ENCODE peak calls at places on chromosomes 12 and 14, in five cellular contexts. One of them, this sample, is unnamed. For H3K27me3, the result is how much of the 10 kb centered on the place peaks cover.

GRCh38 chr14:74333909-74334308 is 14.4 kb upstream of the VRTN start:
- DNase-seq in lung: no peak
- DNase-seq in AG04450: peak
- DNase-seq in stomach: no peak
- DNase-seq in body of pancreas: no peak
- DNase-seq in this sample: no peak

GRCh38 chr12:74538491-74539258 is 1.0 kb downstream of the ATXN7L3B start:
- DNase-seq in lung: no peak
- DNase-seq in AG04450: no peak
- DNase-seq in stomach: no peak
- DNase-seq in body of pancreas: peak
- DNase-seq in this sample: peak

GRCh38 chr14:54762296-54762695 is 140.3 kb downstream of the GCH1 start:
- DNase-seq in lung: no peak
- DNase-seq in AG04450: no peak
- DNase-seq in stomach: no peak
- DNase-seq in body of pancreas: no peak
- DNase-seq in this sample: no peak

GRCh38 chr12:104651812-104652211 is 195.1 kb downstream of the CHST11 start:
- DNase-seq in lung: no peak
- DNase-seq in AG04450: no peak
- DNase-seq in stomach: no peak
- DNase-seq in body of pancreas: no peak
- DNase-seq in this sample: no peak

GRCh38 chr12:31518680-31519227 is 72.2 kb downstream of the DENND5B start:
- DNase-seq in lung: no peak
- DNase-seq in AG04450: peak
- DNase-seq in stomach: no peak
- DNase-seq in body of pancreas: peak
- DNase-seq in this sample: no peak

GRCh38 chr14:51236314-51236713 is 3.7 kb upstream of the TMX1 start:
- DNase-seq in lung: no peak
- DNase-seq in AG04450: no peak
- DNase-seq in stomach: no peak
- DNase-seq in body of pancreas: no peak
- DNase-seq in this sample: no peak

GRCh38 chr12:57127710-57128518 is at the start of gene LRP1:
- DNase-seq in lung: peak
- DNase-seq in AG04450: no peak
- DNase-seq in stomach: peak
- DNase-seq in body of pancreas: peak
- DNase-seq in this sample: peak

GRCh38 chr14:23399591-23399990 is 8.5 kb downstream of the MYH6 start:
- DNase-seq in lung: no peak
- DNase-seq in AG04450: no peak
- DNase-seq in stomach: no peak
- DNase-seq in body of pancreas: no peak
- DNase-seq in this sample: no peak

GRCh38 chr14:78316058-78316457 is 145.9 kb downstream of the NRXN3 start:
- DNase-seq in lung: no peak
- DNase-seq in AG04450: no peak
- DNase-seq in stomach: no peak
- DNase-seq in body of pancreas: no peak
- DNase-seq in this sample: no peak

GRCh38 chr14:62528296-62528695 is 517.0 kb downstream of the KCNH5 start:
- DNase-seq in lung: no peak
- DNase-seq in AG04450: no peak
- DNase-seq in stomach: no peak
- DNase-seq in body of pancreas: no peak
- DNase-seq in this sample: no peak

GRCh38 chr14:61107148-61107641 is 126.2 kb downstream of the SLC38A6 start:
- DNase-seq in lung: peak
- DNase-seq in AG04450: no peak
- DNase-seq in stomach: no peak
- DNase-seq in body of pancreas: peak
- DNase-seq in this sample: no peak

GRCh38 chr12:109744026-109744425 is 30.4 kb downstream of the FAM222A start:
- DNase-seq in lung: no peak
- DNase-seq in AG04450: no peak
- DNase-seq in stomach: peak
- DNase-seq in body of pancreas: peak
- DNase-seq in this sample: peak

GRCh38 chr14:58765375-58765774 is 127.6 kb downstream of the DACT1 start:
- DNase-seq in lung: no peak
- DNase-seq in AG04450: no peak
- DNase-seq in stomach: no peak
- DNase-seq in body of pancreas: no peak
- DNase-seq in this sample: no peak

GRCh38 chr14:31566456-31566855 is 5.3 kb downstream of the NUBPL start:
- DNase-seq in lung: no peak
- DNase-seq in AG04450: no peak
- DNase-seq in stomach: no peak
- DNase-seq in body of pancreas: no peak
- DNase-seq in this sample: no peak

GRCh38 chr14:74611672-74612345 is at the start of gene LTBP2:
- DNase-seq in lung: no peak
- DNase-seq in AG04450: no peak
- DNase-seq in stomach: no peak
- DNase-seq in body of pancreas: peak
- DNase-seq in this sample: peak

GRCh38 chr14:100784523-100785337 is 41.2 kb upstream of the MEG3 start:
- DNase-seq in lung: no peak
- DNase-seq in AG04450: no peak
- DNase-seq in stomach: no peak
- DNase-seq in body of pancreas: no peak
- DNase-seq in this sample: peak

GRCh38 chr12:53326460-53327185 is 5.2 kb upstream of the AAAS start:
- DNase-seq in lung: no peak
- DNase-seq in AG04450: no peak
- DNase-seq in stomach: no peak
- DNase-seq in body of pancreas: no peak
- DNase-seq in this sample: no peak

GRCh38 chr12:124916370-124917134 is 2.1 kb upstream of the UBC start:
- DNase-seq in lung: peak
- DNase-seq in AG04450: no peak
- DNase-seq in stomach: peak
- DNase-seq in body of pancreas: peak
- DNase-seq in this sample: peak

GRCh38 chr12:110022980-110023633 is 23.9 kb downstream of the ANKRD13A start:
- DNase-seq in lung: no peak
- DNase-seq in AG04450: peak
- DNase-seq in stomach: no peak
- DNase-seq in body of pancreas: no peak
- DNase-seq in this sample: no peak

GRCh38 chr12:52903855-52904508 is 894 bp downstream of the KRT8 start:
- DNase-seq in lung: peak
- DNase-seq in AG04450: no peak
- DNase-seq in stomach: peak
- DNase-seq in body of pancreas: peak
- DNase-seq in this sample: no peak

GRCh38 chr12:112122823-112123690 is 2.3 kb upstream of the TRAFD1 start:
- DNase-seq in lung: no peak
- DNase-seq in AG04450: peak
- DNase-seq in stomach: no peak
- DNase-seq in body of pancreas: no peak
- DNase-seq in this sample: no peak

GRCh38 chr14:53630336-53630735 is 326.3 kb downstream of the BMP4 start:
- DNase-seq in lung: no peak
- DNase-seq in AG04450: no peak
- DNase-seq in stomach: no peak
- DNase-seq in body of pancreas: no peak
- DNase-seq in this sample: no peak

GRCh38 chr12:100830003-100830795 is 35.6 kb downstream of the ANO4 start:
- DNase-seq in lung: no peak
- DNase-seq in AG04450: no peak
- DNase-seq in stomach: no peak
- DNase-seq in body of pancreas: no peak
- DNase-seq in this sample: no peak

GRCh38 chr14:56587701-56588100 is 8.1 kb downstream of the TMEM260 start:
- DNase-seq in lung: no peak
- DNase-seq in AG04450: no peak
- DNase-seq in stomach: no peak
- DNase-seq in body of pancreas: no peak
- DNase-seq in this sample: no peak

DNA sequence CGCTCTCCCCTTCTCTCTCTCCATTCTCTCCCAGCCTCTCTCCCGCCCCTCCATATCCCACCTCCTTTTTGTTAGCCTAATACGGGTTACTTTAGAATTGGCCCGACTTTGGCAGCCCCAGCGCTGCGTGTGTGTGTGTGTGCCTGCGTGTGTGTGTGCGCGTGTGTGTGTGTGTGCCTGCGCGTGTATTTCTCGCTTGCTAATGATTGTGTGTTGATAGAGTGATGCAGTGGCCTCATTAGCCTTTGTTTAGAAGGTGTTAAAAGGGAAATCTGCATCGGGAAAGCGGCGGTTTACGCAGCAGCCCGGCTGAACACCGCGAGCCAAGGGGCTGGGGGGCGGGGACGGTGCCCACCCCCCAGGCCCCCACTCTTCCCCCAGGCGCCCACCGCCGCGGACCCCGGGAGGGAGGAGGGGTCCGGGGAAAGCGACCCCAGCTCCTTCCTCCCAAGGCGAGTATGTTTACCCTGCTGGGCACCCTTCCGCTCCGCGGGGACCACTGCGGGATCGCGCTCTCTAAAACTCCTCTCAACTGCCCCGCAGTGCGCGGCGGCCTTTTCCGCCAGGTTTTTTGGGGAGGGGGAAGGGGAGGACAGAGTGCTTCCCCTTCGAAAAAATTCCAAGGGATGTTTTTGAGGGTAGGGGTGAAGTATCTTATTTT is 6.8 kb upstream of the LHX5 start:
- DNase-seq in lung: no peak
- DNase-seq in AG04450: no peak
- DNase-seq in stomach: no peak
- DNase-seq in body of pancreas: no peak
- DNase-seq in this sample: no peak
- H3K4me3 ChIP-seq in lung: no peak
- H3K4me3 ChIP-seq in AG04450: no peak
- H3K4me3 ChIP-seq in stomach: no peak
- H3K4me3 ChIP-seq in body of pancreas: no peak
- H3K4me3 ChIP-seq in this sample: no peak

GRCh38 chr14:94388027-94388895 is at the start of gene SERPINA1:
- DNase-seq in lung: peak
- DNase-seq in AG04450: no peak
- DNase-seq in stomach: peak
- DNase-seq in body of pancreas: peak
- DNase-seq in this sample: no peak
- TF ChIP-seq CTCF in lung: no peak
- TF ChIP-seq CTCF in AG04450: no peak
- TF ChIP-seq CTCF in stomach: no peak
- TF ChIP-seq CTCF in body of pancreas: no peak
- TF ChIP-seq CTCF in this sample: no peak

DNA sequence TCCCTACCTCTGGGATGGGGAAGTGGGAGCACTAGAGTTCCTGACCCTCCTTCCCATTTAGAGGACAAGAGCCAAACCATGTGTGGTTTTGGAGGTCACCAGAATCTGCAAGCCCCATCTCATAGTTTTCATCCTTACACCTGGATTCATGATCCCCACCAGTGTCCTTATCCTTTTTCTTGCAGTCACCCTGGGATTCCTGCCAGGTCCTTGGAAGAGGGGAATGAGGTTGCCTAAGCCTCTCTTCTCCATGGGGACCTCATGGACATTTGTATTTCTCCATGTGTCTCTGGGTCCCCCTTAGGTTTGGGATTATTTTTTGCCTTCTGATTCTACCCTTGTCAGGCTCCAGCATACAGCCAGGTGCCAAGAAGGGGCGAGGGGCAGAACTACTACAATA is 1.5 kb upstream of the WNT10B start:
- DNase-seq in lung: no peak
- DNase-seq in AG04450: no peak
- DNase-seq in stomach: no peak
- DNase-seq in body of pancreas: no peak
- DNase-seq in this sample: no peak
- H3K27me3 ChIP-seq in lung: under half
- H3K27me3 ChIP-seq in AG04450: under half
- H3K27me3 ChIP-seq in stomach: half or more
- H3K27me3 ChIP-seq in body of pancreas: under half
- H3K27me3 ChIP-seq in this sample: half or more

GRCh38 chr12:65602579-65603295 is 221.5 kb upstream of the HMGA2 start:
- DNase-seq in lung: peak
- DNase-seq in AG04450: peak
- DNase-seq in stomach: peak
- DNase-seq in body of pancreas: peak
- DNase-seq in this sample: peak
- H3K4me3 ChIP-seq in lung: no peak
- H3K4me3 ChIP-seq in AG04450: peak
- H3K4me3 ChIP-seq in stomach: no peak
- H3K4me3 ChIP-seq in body of pancreas: no peak
- H3K4me3 ChIP-seq in this sample: no peak

GRCh38 chr14:29222671-29223268 is 456.2 kb downstream of the FOXG1 start:
- DNase-seq in lung: no peak
- DNase-seq in AG04450: peak
- DNase-seq in stomach: no peak
- DNase-seq in body of pancreas: peak
- DNase-seq in this sample: no peak
- TF ChIP-seq CTCF in lung: no peak
- TF ChIP-seq CTCF in AG04450: peak
- TF ChIP-seq CTCF in stomach: no peak
- TF ChIP-seq CTCF in body of pancreas: no peak
- TF ChIP-seq CTCF in this sample: no peak

This sample was measured in spleen.